ENCODE peak calls at places on chromosomes 13 and 19, in four cellular contexts. One of them, this sample, is unnamed.

GRCh38 chr19:18629166-18630088 is 7.4 kb upstream of the KLHL26 start:
- DNase-seq in HepG2: no peak
- DNase-seq in K562: no peak
- DNase-seq in GM12878: no peak
- DNase-seq in this sample: no peak

GRCh38 chr19:47899335-47899734 is 13.2 kb upstream of the SULT2A1 start:
- DNase-seq in HepG2: no peak
- DNase-seq in GM12878: no peak
- DNase-seq in K562: no peak
- DNase-seq in this sample: no peak

GRCh38 chr13:66659291-66660012 is 570.7 kb downstream of the PCDH9 start:
- DNase-seq in GM12878: no peak
- DNase-seq in K562: no peak
- DNase-seq in HepG2: no peak
- DNase-seq in this sample: no peak

GRCh38 chr13:106344318-106344717 is 191.1 kb downstream of the EFNB2 start:
- DNase-seq in HepG2: no peak
- DNase-seq in GM12878: no peak
- DNase-seq in K562: no peak
- DNase-seq in this sample: no peak

GRCh38 chr13:49502954-49503353 is 7.2 kb downstream of the PHF11 start:
- DNase-seq in HepG2: no peak
- DNase-seq in GM12878: no peak
- DNase-seq in K562: no peak
- DNase-seq in this sample: no peak

GRCh38 chr19:5948697-5949564 is 29.0 kb downstream of the RANBP3 start:
- DNase-seq in HepG2: no peak
- DNase-seq in K562: no peak
- DNase-seq in GM12878: no peak
- DNase-seq in this sample: no peak

GRCh38 chr19:19820774-19821315 is 705 bp downstream of the ZNF506 start:
- DNase-seq in HepG2: no peak
- DNase-seq in K562: no peak
- DNase-seq in GM12878: no peak
- DNase-seq in this sample: no peak

GRCh38 chr13:77267362-77267761 is 59.5 kb downstream of the MYCBP2 start:
- DNase-seq in K562: no peak
- DNase-seq in GM12878: no peak
- DNase-seq in HepG2: no peak
- DNase-seq in this sample: no peak

GRCh38 chr13:25912961-25913360 is 138.9 kb downstream of the SHISA2 start:
- DNase-seq in HepG2: no peak
- DNase-seq in GM12878: no peak
- DNase-seq in K562: no peak
- DNase-seq in this sample: no peak

GRCh38 chr13:82248713-82249112 is 1633.6 kb downstream of the SLITRK1 start:
- DNase-seq in HepG2: no peak
- DNase-seq in GM12878: no peak
- DNase-seq in K562: no peak
- DNase-seq in this sample: no peak

GRCh38 chr13:42041684-42042035 is 6.8 kb upstream of the DGKH start:
- DNase-seq in K562: peak
- DNase-seq in GM12878: peak
- DNase-seq in HepG2: no peak
- DNase-seq in this sample: no peak

GRCh38 chr19:17441241-17442135 is 7.0 kb downstream of the TMEM221 start:
- DNase-seq in K562: peak
- DNase-seq in HepG2: peak
- DNase-seq in GM12878: no peak
- DNase-seq in this sample: no peak

DNA sequence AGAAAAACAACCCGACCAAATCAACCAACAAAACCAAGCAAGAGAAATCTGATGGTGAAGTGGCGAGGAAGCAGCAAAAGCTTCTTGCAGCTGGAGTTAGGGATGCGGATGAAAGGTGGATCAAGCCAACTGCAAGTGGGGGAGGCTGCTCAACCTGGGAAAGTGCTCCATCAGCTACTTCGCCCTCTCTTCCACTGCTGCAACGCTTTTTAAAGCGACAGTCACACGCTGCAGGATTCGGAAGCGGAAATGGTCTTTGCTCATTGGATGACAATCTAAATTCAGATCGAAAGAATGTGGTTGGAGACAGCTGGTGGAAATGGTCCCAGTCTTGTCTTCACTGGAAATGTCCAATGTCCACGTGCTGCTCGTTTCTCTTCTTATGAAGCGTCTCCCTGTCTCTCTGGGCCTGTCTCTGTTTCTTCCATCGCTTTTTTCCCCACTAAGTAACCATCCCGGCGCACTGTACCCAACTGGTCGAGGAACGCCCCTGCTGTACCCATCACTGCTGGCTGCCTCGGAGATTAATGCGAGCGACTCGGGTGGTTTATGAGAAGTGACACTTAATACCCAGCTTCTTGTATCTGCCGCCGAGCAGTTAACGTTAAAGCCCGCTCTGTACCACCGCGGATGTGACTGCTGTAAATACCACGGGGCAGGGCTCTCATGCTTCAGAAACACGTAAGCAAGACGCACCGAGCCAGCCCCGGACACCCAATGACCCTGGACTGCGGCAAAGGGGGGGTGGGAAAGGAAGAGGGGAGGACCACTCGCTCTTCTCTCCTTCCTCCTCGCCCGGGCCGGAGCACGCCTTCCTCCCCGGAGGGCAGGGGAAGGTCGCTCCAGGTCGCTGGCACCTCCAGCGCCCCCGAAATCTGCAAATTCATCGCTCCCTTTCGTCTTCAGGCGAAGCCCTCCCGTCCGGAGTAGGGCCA is 1.9 kb upstream of the FGF9 start:
- DNase-seq in GM12878: no peak
- DNase-seq in HepG2: no peak
- DNase-seq in K562: no peak
- DNase-seq in this sample: no peak
- TF ChIP-seq BRCA1 in GM12878: no peak
- TF ChIP-seq BRCA1 in HepG2: no peak
- TF ChIP-seq BRCA1 in K562: no peak
- TF ChIP-seq BRCA1 in this sample: no peak

GRCh38 chr19:45641274-45642105 is 2.3 kb upstream of the EML2 start:
- DNase-seq in GM12878: peak
- DNase-seq in K562: peak
- DNase-seq in HepG2: peak
- DNase-seq in this sample: peak
- TF ChIP-seq BRCA1 in GM12878: no peak
- TF ChIP-seq BRCA1 in K562: no peak
- TF ChIP-seq BRCA1 in HepG2: no peak
- TF ChIP-seq BRCA1 in this sample: no peak

GRCh38 chr13:78309497-78310180 is 293.7 kb downstream of the POU4F1 start:
- DNase-seq in GM12878: no peak
- DNase-seq in K562: no peak
- DNase-seq in HepG2: no peak
- DNase-seq in this sample: no peak
- TF ChIP-seq BRCA1 in GM12878: no peak
- TF ChIP-seq BRCA1 in K562: no peak
- TF ChIP-seq BRCA1 in HepG2: no peak
- TF ChIP-seq BRCA1 in this sample: no peak

GRCh38 chr13:110328509-110328908 is 21.4 kb downstream of the COL4A2 start:
- DNase-seq in K562: no peak
- DNase-seq in GM12878: no peak
- DNase-seq in HepG2: no peak
- DNase-seq in this sample: no peak
- TF ChIP-seq BRCA1 in K562: no peak
- TF ChIP-seq BRCA1 in GM12878: no peak
- TF ChIP-seq BRCA1 in HepG2: no peak
- TF ChIP-seq BRCA1 in this sample: no peak